ENCODE peak calls at places on chromosome 20, in six cellular contexts. N is stimulated activated naive CD8-positive, alpha-beta T cell treated with anti-CD3 and anti-CD28 coated beads, Interleukin-15, Interleukin-2, amounts not matched to agents 100 U/mL and 50 U/mL, for 24 hours; G is kidney tubule cell; T is tibial artery; I is brain microvascular endothelial cell; M is CD4-positive, alpha-beta memory T cell. C is an unnamed sample.

GRCh38 chr20:11676618-11677289 is 240.9 kb upstream of the BTBD3 start:
- DNase-seq in N (peak), G (peak), T (no peak), I (peak), M (no peak), C (peak)

GRCh38 chr20:58950603-58951002 is 30.5 kb upstream of the NELFCD start:
- DNase-seq in N (no peak), G (no peak), T (no peak), I (no peak), M (no peak), C (no peak)

GRCh38 chr20:4787069-4787468 is 65.4 kb downstream of the PRND start:
- DNase-seq in N (no peak), G (peak), T (no peak), I (peak), M (no peak), C (no peak)

GRCh38 chr20:2617099-2617714 is 35.2 kb upstream of the NOP56 start:
- DNase-seq in N (no peak), G (no peak), T (no peak), I (no peak), M (no peak), C (no peak)

GRCh38 chr20:36861875-36862801 is 13.8 kb upstream of the TLDC2 start:
- DNase-seq in N (no peak), G (peak), T (peak), I (peak), M (no peak), C (no peak)

GRCh38 chr20:8155229-8155628 is 23.2 kb downstream of the PLCB1 start:
- DNase-seq in N (no peak), G (peak), T (no peak), I (peak), M (no peak), C (no peak)

GRCh38 chr20:63087236-63087871 is 80.6 kb upstream of the BHLHE23 start:
- DNase-seq in N (no peak), G (no peak), T (peak), I (no peak), M (no peak), C (no peak)

GRCh38 chr20:63966944-63967322 is 2.8 kb downstream of the ZNF512B start:
- DNase-seq in N (no peak), G (no peak), T (no peak), I (no peak), M (no peak), C (no peak)

GRCh38 chr20:8616792-8617191 is 452.1 kb upstream of the PLCB4 start:
- DNase-seq in N (no peak), G (no peak), T (no peak), I (no peak), M (no peak), C (no peak)

GRCh38 chr20:41171736-41172295 is 34.5 kb downstream of the PLCG1 start:
- DNase-seq in N (peak), G (no peak), T (peak), I (no peak), M (no peak), C (no peak)

GRCh38 chr20:23116301-23117089 is 30.4 kb upstream of the CD93 start:
- DNase-seq in N (no peak), G (peak), T (peak), I (no peak), M (no peak), C (peak)

GRCh38 chr20:13312300-13312699 is 91.2 kb downstream of the ISM1 start:
- DNase-seq in N (peak), G (peak), T (no peak), I (no peak), M (no peak), C (no peak)

GRCh38 chr20:20780127-20780822 is 67.8 kb upstream of the RALGAPA2 start:
- DNase-seq in N (no peak), G (peak), T (peak), I (no peak), M (no peak), C (no peak)

GRCh38 chr20:61295726-61296628 is 43.9 kb downstream of the CDH4 start:
- DNase-seq in N (no peak), G (no peak), T (no peak), I (no peak), M (no peak), C (no peak)

GRCh38 chr20:52972965-52973819 is 1.0 kb downstream of the TSHZ2 start:
- DNase-seq in N (peak), G (no peak), T (no peak), I (no peak), M (peak), C (no peak)

GRCh38 chr20:22466447-22467171 is 117.8 kb downstream of the FOXA2 start:
- DNase-seq in N (no peak), G (no peak), T (no peak), I (no peak), M (no peak), C (no peak)

GRCh38 chr20:7650481-7650880 is 289.8 kb downstream of the HAO1 start:
- DNase-seq in N (no peak), G (peak), T (no peak), I (peak), M (no peak), C (no peak)

GRCh38 chr20:4070323-4071176 is 55.2 kb upstream of the RNF24 start:
- DNase-seq in N (no peak), G (no peak), T (no peak), I (no peak), M (no peak), C (no peak)

GRCh38 chr20:13022401-13023170 is 13.8 kb downstream of the SPTLC3 start:
- DNase-seq in N (no peak), G (peak), T (no peak), I (peak), M (no peak), C (no peak)

GRCh38 chr20:45993197-45993951 is 15.3 kb upstream of the MMP9 start:
- DNase-seq in N (no peak), G (peak), T (no peak), I (peak), M (no peak), C (no peak)

GRCh38 chr20:3276400-3277015 is 37.5 kb upstream of the SLC4A11 start:
- DNase-seq in N (no peak), G (peak), T (no peak), I (peak), M (no peak), C (no peak)

GRCh38 chr20:35010405-35011192 is 54.9 kb downstream of the MYH7B start:
- DNase-seq in N (no peak), G (no peak), T (no peak), I (no peak), M (no peak), C (no peak)

GRCh38 chr20:50012282-50013263 is 29.8 kb downstream of the SNAI1 start:
- DNase-seq in N (no peak), G (no peak), T (no peak), I (no peak), M (no peak), C (no peak)

GRCh38 chr20:4808872-4809271 is 87.2 kb downstream of the PRND start:
- DNase-seq in N (no peak), G (no peak), T (no peak), I (no peak), M (no peak), C (no peak)

GRCh38 chr20:44212792-44213191 is 2.2 kb upstream of the OSER1 start:
- DNase-seq in N (no peak), G (peak), T (no peak), I (no peak), M (no peak), C (no peak)

GRCh38 chr20:63734946-63735858 is 1.3 kb upstream of the LIME1 start:
- DNase-seq in N (no peak), G (no peak), T (peak), I (no peak), M (no peak), C (no peak)

GRCh38 chr20:19691125-19691524 is 66.9 kb upstream of the RIN2 start:
- DNase-seq in N (no peak), G (no peak), T (no peak), I (no peak), M (no peak), C (no peak)

GRCh38 chr20:44336725-44337380 is at the start of gene R3HDML:
- DNase-seq in N (no peak), G (no peak), T (no peak), I (no peak), M (no peak), C (no peak)

GRCh38 chr20:50246367-50247195 is 56.0 kb downstream of the CEBPB start:
- DNase-seq in N (no peak), G (peak), T (no peak), I (no peak), M (no peak), C (no peak)

GRCh38 chr20:11323821-11324220 is 593.9 kb upstream of the BTBD3 start:
- DNase-seq in N (no peak), G (no peak), T (no peak), I (no peak), M (no peak), C (no peak)

GRCh38 chr20:53736757-53737403 is 143.2 kb upstream of the ZNF217 start:
- DNase-seq in N (peak), G (peak), T (no peak), I (peak), M (no peak), C (no peak)

GRCh38 chr20:43842126-43843020 is 72.3 kb upstream of the TOX2 start:
- DNase-seq in N (no peak), G (no peak), T (no peak), I (no peak), M (no peak), C (no peak)

GRCh38 chr20:37651932-37652331 is 41.9 kb upstream of the CTNNBL1 start:
- DNase-seq in N (peak), G (peak), T (no peak), I (no peak), M (no peak), C (peak)

GRCh38 chr20:45407067-45407745 is 883 bp upstream of the DBNDD2 start:
- DNase-seq in N (no peak), G (peak), T (peak), I (peak), M (no peak), C (no peak)

GRCh38 chr20:35093245-35093884 is 758 bp upstream of the TRPC4AP start:
- DNase-seq in N (peak), G (peak), T (no peak), I (peak), M (no peak), C (no peak)

GRCh38 chr20:39944861-39945260 is 744.2 kb downstream of the MAFB start:
- DNase-seq in N (no peak), G (no peak), T (no peak), I (no peak), M (no peak), C (no peak)

C was measured in DND-41.